ENCODE peak calls at places on chromosomes 1 and 21, in five cellular contexts. B is IMR-90, J is HepG2, L is HCT116, F is K562. X is an unnamed sample.

GRCh38 chr1:240621249-240621648 is 9.3 kb upstream of the GREM2 start:
- DNase-seq in B (peak), J (no peak), F (no peak), L (no peak), X (no peak)

GRCh38 chr1:67394548-67394947 is 35.7 kb downstream of the SERBP1 start:
- DNase-seq in J (no peak), F (no peak), L (no peak), B (no peak), X (no peak)

GRCh38 chr1:121408354-121408753 is 223.6 kb downstream of the SRGAP2C start:
- DNase-seq in B (no peak), J (no peak), F (no peak), L (no peak), X (no peak)

GRCh38 chr1:90706437-90707362 is 10.4 kb downstream of the BARHL2 start:
- DNase-seq in B (no peak), J (peak), F (no peak), L (no peak), X (no peak)

GRCh38 chr1:68331117-68331865 is 99.0 kb upstream of the WLS start:
- DNase-seq in L (peak), J (no peak), F (no peak), B (peak), X (peak)

GRCh38 chr1:19786988-19787423 is 12.7 kb downstream of the TMCO4 start:
- DNase-seq in J (no peak), L (no peak), F (no peak), B (no peak), X (no peak)

GRCh38 chr1:205676597-205676996 is 3.7 kb downstream of the SLC45A3 start:
- DNase-seq in L (no peak), B (no peak), F (no peak), J (no peak), X (no peak)

GRCh38 chr1:198778049-198778448 is 139.2 kb downstream of the PTPRC start:
- DNase-seq in B (peak), J (no peak), F (no peak), L (no peak), X (no peak)

GRCh38 chr1:17276568-17276967 is 27.7 kb downstream of the PADI3 start:
- DNase-seq in L (no peak), F (no peak), J (no peak), B (peak), X (no peak)

GRCh38 chr1:39130297-39130696 is 74.2 kb upstream of the MACF1 start:
- DNase-seq in J (no peak), B (peak), L (no peak), F (no peak), X (no peak)

GRCh38 chr1:66288048-66288447 is 245.9 kb upstream of the SGIP1 start:
- DNase-seq in J (no peak), L (no peak), B (no peak), F (no peak), X (no peak)

GRCh38 chr1:42014823-42015222 is 96.1 kb upstream of the HIVEP3 start:
- DNase-seq in J (no peak), F (no peak), L (no peak), B (no peak), X (no peak)

GRCh38 chr1:183593356-183593755 is 3.1 kb upstream of the NCF2 start:
- DNase-seq in F (no peak), J (no peak), L (no peak), B (no peak), X (no peak)

GRCh38 chr1:233613252-233614172 is at the start of gene KCNK1:
- DNase-seq in L (peak), J (no peak), B (peak), F (peak), X (peak)

GRCh38 chr1:186605762-186606350 is 74.4 kb downstream of the PTGS2 start:
- DNase-seq in B (peak), J (peak), F (no peak), L (peak), X (peak)

GRCh38 chr1:101166583-101167120 is 70.2 kb upstream of the S1PR1 start:
- DNase-seq in F (no peak), L (no peak), B (peak), J (no peak), X (no peak)

GRCh38 chr1:230345139-230345885 is 80.8 kb downstream of the PGBD5 start:
- DNase-seq in F (no peak), L (no peak), B (no peak), J (no peak), X (no peak)

GRCh38 chr1:22121421-22121911 is 21.4 kb downstream of the WNT4 start:
- DNase-seq in F (peak), J (no peak), B (no peak), L (no peak), X (no peak)

GRCh38 chr1:176051902-176052518 is 155.1 kb downstream of the COP1 start:
- DNase-seq in J (peak), F (no peak), L (no peak), B (peak), X (no peak)

GRCh38 chr21:41639766-41640165 is 127.1 kb downstream of the RIPK4 start:
- DNase-seq in B (no peak), L (no peak), F (no peak), J (no peak), X (no peak)

GRCh38 chr1:28577052-28577678 is 14.9 kb upstream of the RAB42 start:
- DNase-seq in J (peak), L (no peak), F (peak), B (no peak), X (no peak)

GRCh38 chr1:222090103-222090502 is 348.2 kb upstream of the DUSP10 start:
- DNase-seq in B (no peak), J (no peak), F (no peak), L (no peak), X (no peak)

GRCh38 chr1:201356701-201357100 is 20.8 kb downstream of the TNNT2 start:
- DNase-seq in J (no peak), L (no peak), B (no peak), F (no peak), X (no peak)

GRCh38 chr1:204507317-204508105 is 8.7 kb upstream of the MDM4 start:
- DNase-seq in F (peak), J (peak), L (no peak), B (peak), X (peak)

GRCh38 chr1:150410582-150411101 is 46.7 kb downstream of the RPRD2 start:
- DNase-seq in F (no peak), J (peak), B (peak), L (no peak), X (no peak)

GRCh38 chr21:44735821-44736220 is 24.4 kb upstream of the TSPEAR start:
- DNase-seq in B (no peak), J (no peak), L (no peak), F (no peak), X (no peak)

GRCh38 chr1:12600880-12601633 is 17.0 kb downstream of the DHRS3 start:
- DNase-seq in B (no peak), F (peak), L (no peak), J (peak), X (peak)

GRCh38 chr1:228860911-228861829 is 125.9 kb downstream of the RHOU start:
- DNase-seq in L (peak), B (peak), J (peak), F (no peak), X (no peak)

GRCh38 chr1:235239821-235240220 is 78.8 kb upstream of the RBM34 start:
- DNase-seq in L (no peak), F (no peak), J (peak), B (no peak), X (no peak)

GRCh38 chr1:245785433-245785832 is 630.6 kb downstream of the KIF26B start:
- DNase-seq in J (no peak), B (no peak), L (no peak), F (no peak), X (no peak)

GRCh38 chr1:199585392-199585791 is 442.1 kb upstream of the NR5A2 start:
- DNase-seq in F (no peak), L (no peak), B (no peak), J (no peak), X (no peak)

GRCh38 chr21:25370311-25370744 is 237.0 kb downstream of the MRPL39 start:
- DNase-seq in F (no peak), L (no peak), J (no peak), B (peak), X (peak)

GRCh38 chr1:240190881-240191385 is 99.2 kb downstream of the FMN2 start:
- DNase-seq in L (no peak), B (peak), J (peak), F (no peak), X (no peak)

GRCh38 chr1:46747683-46748288 is 28.9 kb upstream of the EFCAB14 start:
- DNase-seq in B (peak), J (peak), L (peak), F (peak), X (peak)

GRCh38 chr1:56441586-56441985 is 137.8 kb downstream of the PLPP3 start:
- DNase-seq in B (no peak), F (no peak), L (no peak), J (no peak), X (no peak)

GRCh38 chr1:62364726-62365125 is 45.5 kb upstream of the KANK4 start:
- DNase-seq in J (peak), L (no peak), F (no peak), B (no peak), X (no peak)

GRCh38 chr21:38669186-38669585 is 136.5 kb upstream of the ETS2 start:
- DNase-seq in J (peak), L (no peak), F (peak), B (peak), X (peak)

GRCh38 chr1:225868631-225869330 is 13.4 kb downstream of the TMEM63A start:
- DNase-seq in B (no peak), L (no peak), J (no peak), F (no peak), X (no peak)

GRCh38 chr1:204438628-204439027 is 27.0 kb upstream of the PPP1R15B start:
- DNase-seq in L (no peak), F (no peak), J (no peak), B (peak), X (peak)

GRCh38 chr1:87292684-87293493 is 35.8 kb upstream of the LMO4 start:
- DNase-seq in B (peak), L (peak), F (peak), J (peak), X (peak)

GRCh38 chr1:26282694-26283019 is 2.8 kb downstream of the SH3BGRL3 start:
- DNase-seq in L (no peak), J (no peak), F (no peak), B (no peak), X (no peak)

GRCh38 chr1:26280333-26281042 is 602 bp downstream of the SH3BGRL3 start:
- DNase-seq in L (no peak), J (no peak), B (peak), F (peak), X (peak)

GRCh38 chr1:26283226-26283853 is 3.5 kb downstream of the SH3BGRL3 start:
- DNase-seq in J (no peak), F (no peak), B (no peak), L (no peak), X (no peak)

GRCh38 chr1:26281091-26281958 is 1.4 kb downstream of the SH3BGRL3 start:
- DNase-seq in L (no peak), F (no peak), B (no peak), J (no peak), X (no peak)

GRCh38 chr1:26281971-26282693 is 2.2 kb downstream of the SH3BGRL3 start:
- DNase-seq in J (no peak), F (peak), B (peak), L (no peak), X (no peak)
- H3K9ac ChIP-seq in J (no peak), F (no peak), B (peak), L (no peak), X (no peak)

GRCh38 chr21:46184625-46185555 is 631 bp upstream of the SPATC1L start:
- DNase-seq in J (peak), B (peak), F (peak), L (peak), X (peak)
- TF ChIP-seq POLR2A in J (no peak), B (no peak), F (no peak), L (no peak), X (peak)

DNA sequence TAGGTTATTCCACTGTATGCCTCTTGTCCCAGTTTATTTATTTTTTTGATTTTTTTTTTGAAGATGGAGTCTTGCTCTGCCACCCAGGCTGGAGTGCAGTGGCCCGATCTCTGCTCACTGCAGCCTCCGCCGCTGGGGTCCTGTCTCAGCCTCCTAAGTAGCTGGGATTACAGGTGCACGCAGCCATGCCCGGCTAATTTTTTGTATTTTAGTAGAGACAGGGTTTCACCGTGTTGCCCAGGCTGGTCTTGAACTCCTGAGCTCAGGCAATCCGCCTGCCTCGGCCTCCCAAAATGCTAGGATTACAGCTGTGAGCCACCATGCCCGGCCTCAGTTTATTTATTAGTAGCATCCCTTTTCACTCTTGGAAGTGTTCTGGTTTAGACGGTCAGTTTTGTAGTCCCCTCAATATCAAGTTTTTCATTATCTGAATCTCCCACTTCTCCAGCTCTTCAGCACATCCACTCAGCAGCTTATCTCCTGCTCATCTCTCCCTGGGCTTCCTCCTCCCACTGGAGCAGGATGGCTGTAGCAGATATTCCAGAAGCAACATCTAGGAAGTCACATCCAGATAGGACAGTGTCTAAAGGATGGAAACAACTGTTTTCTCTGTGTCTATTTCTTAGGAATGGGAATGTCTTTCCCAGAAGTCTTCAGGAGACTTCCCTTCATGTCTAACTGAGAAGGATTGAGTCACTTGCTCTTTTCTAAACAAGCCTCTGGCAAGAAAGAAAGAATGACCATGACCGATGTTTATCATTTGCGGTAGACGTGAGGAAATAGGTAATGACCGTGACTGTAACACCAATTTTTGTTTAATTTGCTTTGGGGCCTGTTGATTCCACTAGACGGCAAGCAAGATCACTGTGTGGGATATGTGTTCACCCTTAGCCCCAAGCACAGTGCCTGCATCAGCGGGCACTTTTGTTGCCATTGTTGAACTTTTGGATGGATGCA is 14.4 kb downstream of the CCDC190 start:
- DNase-seq in B (peak), F (no peak), J (no peak), L (no peak), X (no peak)
- H3K9ac ChIP-seq in B (no peak), F (no peak), J (no peak), L (no peak), X (no peak)

GRCh38 chr1:84478876-84479868 is at the start of gene RPF1:
- DNase-seq in F (peak), B (peak), J (peak), L (peak), X (peak)
- TF ChIP-seq POLR2A in F (peak), B (peak), J (peak), L (peak), X (peak)

GRCh38 chr1:64540265-64540791 is 70.4 kb downstream of the CACHD1 start:
- DNase-seq in L (no peak), J (no peak), F (no peak), B (no peak), X (peak)
- H3K9ac ChIP-seq in L (no peak), J (no peak), F (no peak), B (no peak), X (peak)

DNA sequence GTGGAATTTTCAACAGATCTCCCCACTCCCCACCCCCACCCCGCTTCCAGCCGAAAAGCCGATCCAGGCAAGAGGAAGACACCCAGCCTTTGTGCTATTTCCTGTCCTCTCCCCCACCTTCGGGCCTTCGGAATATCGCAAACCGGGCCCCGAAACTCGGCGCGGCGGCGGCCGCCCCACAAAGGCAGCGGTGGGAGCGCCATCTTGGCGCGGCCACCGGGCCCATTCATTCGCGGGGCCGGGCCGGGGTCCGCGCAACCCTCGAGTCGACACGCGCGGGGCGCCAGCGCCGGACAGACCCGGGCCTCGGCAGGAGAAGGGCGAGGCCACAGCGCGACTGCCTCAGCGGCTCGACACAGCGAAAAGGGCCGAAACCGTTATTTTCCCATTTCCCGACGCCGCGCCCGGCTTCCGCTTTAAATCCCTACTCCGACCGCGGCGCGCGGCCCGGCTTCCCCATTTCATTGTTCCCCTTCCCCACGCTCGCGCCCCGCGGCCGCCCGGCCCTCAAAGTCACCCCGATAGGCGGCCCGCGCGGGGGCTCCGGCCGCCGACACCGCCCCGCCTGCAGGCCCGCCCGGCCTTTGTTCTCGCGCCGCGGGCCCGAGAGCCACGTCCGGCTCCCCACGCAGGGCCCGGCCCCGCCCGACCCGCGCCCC is 911 bp downstream of the GNB1 start:
- DNase-seq in J (no peak), L (no peak), B (peak), F (peak), X (peak)
- TF ChIP-seq POLR2A in J (no peak), L (no peak), B (peak), F (peak), X (peak)

X was measured in endothelial cell of umbilical vein.